ENCODE peak calls at places on chromosome 1, in ten cellular contexts. One of them, this sample, is unnamed.

GRCh38 chr1:246503341-246503740 is 3.7 kb downstream of the SMYD3 start:
- DNase-seq in substantia nigra: no peak
- DNase-seq in colonic mucosa: no peak
- DNase-seq in esophagus squamous epithelium: no peak
- DNase-seq in NCI-H69: peak
- DNase-seq in endothelial cell: no peak
- DNase-seq in lower leg skin: no peak
- DNase-seq in activated CD4-positive, alpha-beta T cell treated with anti-CD3 and anti-CD28 coated beads for 36 hours: no peak
- DNase-seq in fibroblast of lung: peak
- DNase-seq in GM23338: no peak
- DNase-seq in this sample: no peak

GRCh38 chr1:32765561-32766327 is 51.4 kb downstream of the YARS1 start:
- DNase-seq in substantia nigra: no peak
- DNase-seq in colonic mucosa: peak
- DNase-seq in esophagus squamous epithelium: no peak
- DNase-seq in NCI-H69: peak
- DNase-seq in endothelial cell: no peak
- DNase-seq in lower leg skin: no peak
- DNase-seq in activated CD4-positive, alpha-beta T cell treated with anti-CD3 and anti-CD28 coated beads for 36 hours: no peak
- DNase-seq in fibroblast of lung: no peak
- DNase-seq in GM23338: peak
- DNase-seq in this sample: no peak

GRCh38 chr1:115781343-115781742 is 12.8 kb upstream of the CASQ2 start:
- DNase-seq in substantia nigra: no peak
- DNase-seq in colonic mucosa: no peak
- DNase-seq in esophagus squamous epithelium: no peak
- DNase-seq in NCI-H69: no peak
- DNase-seq in endothelial cell: no peak
- DNase-seq in lower leg skin: no peak
- DNase-seq in activated CD4-positive, alpha-beta T cell treated with anti-CD3 and anti-CD28 coated beads for 36 hours: no peak
- DNase-seq in fibroblast of lung: peak
- DNase-seq in GM23338: no peak
- DNase-seq in this sample: no peak

GRCh38 chr1:161855260-161855659 is 89.1 kb downstream of the ATF6 start:
- DNase-seq in substantia nigra: no peak
- DNase-seq in colonic mucosa: no peak
- DNase-seq in esophagus squamous epithelium: no peak
- DNase-seq in NCI-H69: no peak
- DNase-seq in endothelial cell: no peak
- DNase-seq in lower leg skin: no peak
- DNase-seq in activated CD4-positive, alpha-beta T cell treated with anti-CD3 and anti-CD28 coated beads for 36 hours: no peak
- DNase-seq in fibroblast of lung: no peak
- DNase-seq in GM23338: no peak
- DNase-seq in this sample: no peak

GRCh38 chr1:25568834-25569598 is 25.6 kb downstream of the LDLRAP1 start:
- DNase-seq in substantia nigra: no peak
- DNase-seq in colonic mucosa: no peak
- DNase-seq in esophagus squamous epithelium: no peak
- DNase-seq in NCI-H69: peak
- DNase-seq in endothelial cell: no peak
- DNase-seq in lower leg skin: peak
- DNase-seq in activated CD4-positive, alpha-beta T cell treated with anti-CD3 and anti-CD28 coated beads for 36 hours: peak
- DNase-seq in fibroblast of lung: peak
- DNase-seq in GM23338: no peak
- DNase-seq in this sample: no peak

GRCh38 chr1:37055631-37056030 is 21.3 kb upstream of the GRIK3 start:
- DNase-seq in substantia nigra: no peak
- DNase-seq in colonic mucosa: no peak
- DNase-seq in esophagus squamous epithelium: no peak
- DNase-seq in NCI-H69: peak
- DNase-seq in endothelial cell: no peak
- DNase-seq in lower leg skin: no peak
- DNase-seq in activated CD4-positive, alpha-beta T cell treated with anti-CD3 and anti-CD28 coated beads for 36 hours: no peak
- DNase-seq in fibroblast of lung: no peak
- DNase-seq in GM23338: no peak
- DNase-seq in this sample: no peak

GRCh38 chr1:209710098-209710497 is 5.5 kb downstream of the HSD11B1 start:
- DNase-seq in substantia nigra: no peak
- DNase-seq in colonic mucosa: no peak
- DNase-seq in esophagus squamous epithelium: no peak
- DNase-seq in NCI-H69: no peak
- DNase-seq in endothelial cell: no peak
- DNase-seq in lower leg skin: no peak
- DNase-seq in activated CD4-positive, alpha-beta T cell treated with anti-CD3 and anti-CD28 coated beads for 36 hours: peak
- DNase-seq in fibroblast of lung: no peak
- DNase-seq in GM23338: no peak
- DNase-seq in this sample: no peak

GRCh38 chr1:227961651-227962050 is 13.9 kb upstream of the WNT9A start:
- DNase-seq in substantia nigra: no peak
- DNase-seq in colonic mucosa: no peak
- DNase-seq in esophagus squamous epithelium: no peak
- DNase-seq in NCI-H69: no peak
- DNase-seq in endothelial cell: no peak
- DNase-seq in lower leg skin: no peak
- DNase-seq in activated CD4-positive, alpha-beta T cell treated with anti-CD3 and anti-CD28 coated beads for 36 hours: no peak
- DNase-seq in fibroblast of lung: no peak
- DNase-seq in GM23338: no peak
- DNase-seq in this sample: peak

GRCh38 chr1:235617140-235617539 is 32.4 kb downstream of the GNG4 start:
- DNase-seq in substantia nigra: no peak
- DNase-seq in colonic mucosa: no peak
- DNase-seq in esophagus squamous epithelium: no peak
- DNase-seq in NCI-H69: no peak
- DNase-seq in endothelial cell: no peak
- DNase-seq in lower leg skin: no peak
- DNase-seq in activated CD4-positive, alpha-beta T cell treated with anti-CD3 and anti-CD28 coated beads for 36 hours: no peak
- DNase-seq in fibroblast of lung: no peak
- DNase-seq in GM23338: no peak
- DNase-seq in this sample: no peak

GRCh38 chr1:158002630-158003408 is 9.4 kb downstream of the KIRREL1 start:
- DNase-seq in substantia nigra: no peak
- DNase-seq in colonic mucosa: no peak
- DNase-seq in esophagus squamous epithelium: no peak
- DNase-seq in NCI-H69: peak
- DNase-seq in endothelial cell: no peak
- DNase-seq in lower leg skin: no peak
- DNase-seq in activated CD4-positive, alpha-beta T cell treated with anti-CD3 and anti-CD28 coated beads for 36 hours: no peak
- DNase-seq in fibroblast of lung: peak
- DNase-seq in GM23338: peak
- DNase-seq in this sample: no peak

GRCh38 chr1:230140221-230141001 is 73.4 kb downstream of the GALNT2 start:
- DNase-seq in substantia nigra: no peak
- DNase-seq in colonic mucosa: peak
- DNase-seq in esophagus squamous epithelium: no peak
- DNase-seq in NCI-H69: peak
- DNase-seq in endothelial cell: peak
- DNase-seq in lower leg skin: no peak
- DNase-seq in activated CD4-positive, alpha-beta T cell treated with anti-CD3 and anti-CD28 coated beads for 36 hours: no peak
- DNase-seq in fibroblast of lung: peak
- DNase-seq in GM23338: peak
- DNase-seq in this sample: no peak

GRCh38 chr1:231930257-231930947 is 303.8 kb downstream of the DISC1 start:
- DNase-seq in substantia nigra: no peak
- DNase-seq in colonic mucosa: no peak
- DNase-seq in esophagus squamous epithelium: no peak
- DNase-seq in NCI-H69: no peak
- DNase-seq in endothelial cell: no peak
- DNase-seq in lower leg skin: no peak
- DNase-seq in activated CD4-positive, alpha-beta T cell treated with anti-CD3 and anti-CD28 coated beads for 36 hours: no peak
- DNase-seq in fibroblast of lung: no peak
- DNase-seq in GM23338: no peak
- DNase-seq in this sample: no peak

GRCh38 chr1:232594018-232594502 is 35.9 kb downstream of the SIPA1L2 start:
- DNase-seq in substantia nigra: no peak
- DNase-seq in colonic mucosa: no peak
- DNase-seq in esophagus squamous epithelium: no peak
- DNase-seq in NCI-H69: peak
- DNase-seq in endothelial cell: no peak
- DNase-seq in lower leg skin: no peak
- DNase-seq in activated CD4-positive, alpha-beta T cell treated with anti-CD3 and anti-CD28 coated beads for 36 hours: peak
- DNase-seq in fibroblast of lung: peak
- DNase-seq in GM23338: no peak
- DNase-seq in this sample: no peak

GRCh38 chr1:40877681-40878080 is 15.5 kb upstream of the CITED4 start:
- DNase-seq in substantia nigra: no peak
- DNase-seq in colonic mucosa: peak
- DNase-seq in esophagus squamous epithelium: no peak
- DNase-seq in NCI-H69: peak
- DNase-seq in endothelial cell: no peak
- DNase-seq in lower leg skin: peak
- DNase-seq in activated CD4-positive, alpha-beta T cell treated with anti-CD3 and anti-CD28 coated beads for 36 hours: peak
- DNase-seq in fibroblast of lung: peak
- DNase-seq in GM23338: peak
- DNase-seq in this sample: peak

GRCh38 chr1:160375788-160376524 is 9.1 kb downstream of the NHLH1 start:
- DNase-seq in substantia nigra: no peak
- DNase-seq in colonic mucosa: no peak
- DNase-seq in esophagus squamous epithelium: no peak
- DNase-seq in NCI-H69: peak
- DNase-seq in endothelial cell: no peak
- DNase-seq in lower leg skin: no peak
- DNase-seq in activated CD4-positive, alpha-beta T cell treated with anti-CD3 and anti-CD28 coated beads for 36 hours: peak
- DNase-seq in fibroblast of lung: peak
- DNase-seq in GM23338: peak
- DNase-seq in this sample: no peak

GRCh38 chr1:182672487-182672836 is 11.9 kb downstream of the RGS8 start:
- DNase-seq in substantia nigra: no peak
- DNase-seq in colonic mucosa: no peak
- DNase-seq in esophagus squamous epithelium: no peak
- DNase-seq in NCI-H69: no peak
- DNase-seq in endothelial cell: no peak
- DNase-seq in lower leg skin: no peak
- DNase-seq in activated CD4-positive, alpha-beta T cell treated with anti-CD3 and anti-CD28 coated beads for 36 hours: no peak
- DNase-seq in fibroblast of lung: no peak
- DNase-seq in GM23338: no peak
- DNase-seq in this sample: no peak

GRCh38 chr1:72567511-72567910 is 285.2 kb upstream of the NEGR1 start:
- DNase-seq in substantia nigra: no peak
- DNase-seq in colonic mucosa: no peak
- DNase-seq in esophagus squamous epithelium: no peak
- DNase-seq in NCI-H69: peak
- DNase-seq in endothelial cell: no peak
- DNase-seq in lower leg skin: no peak
- DNase-seq in activated CD4-positive, alpha-beta T cell treated with anti-CD3 and anti-CD28 coated beads for 36 hours: no peak
- DNase-seq in fibroblast of lung: peak
- DNase-seq in GM23338: no peak
- DNase-seq in this sample: no peak

GRCh38 chr1:31183927-31184554 is 55.6 kb downstream of the NKAIN1 start:
- DNase-seq in substantia nigra: peak
- DNase-seq in colonic mucosa: peak
- DNase-seq in esophagus squamous epithelium: no peak
- DNase-seq in NCI-H69: peak
- DNase-seq in endothelial cell: peak
- DNase-seq in lower leg skin: no peak
- DNase-seq in activated CD4-positive, alpha-beta T cell treated with anti-CD3 and anti-CD28 coated beads for 36 hours: peak
- DNase-seq in fibroblast of lung: no peak
- DNase-seq in GM23338: peak
- DNase-seq in this sample: peak

GRCh38 chr1:6198646-6199297 is 623 bp downstream of the RPL22 start:
- DNase-seq in substantia nigra: no peak
- DNase-seq in colonic mucosa: peak
- DNase-seq in esophagus squamous epithelium: no peak
- DNase-seq in NCI-H69: no peak
- DNase-seq in endothelial cell: no peak
- DNase-seq in lower leg skin: no peak
- DNase-seq in activated CD4-positive, alpha-beta T cell treated with anti-CD3 and anti-CD28 coated beads for 36 hours: peak
- DNase-seq in fibroblast of lung: peak
- DNase-seq in GM23338: no peak
- DNase-seq in this sample: no peak

GRCh38 chr1:72062584-72062983 is 219.8 kb downstream of the NEGR1 start:
- DNase-seq in substantia nigra: no peak
- DNase-seq in colonic mucosa: no peak
- DNase-seq in esophagus squamous epithelium: no peak
- DNase-seq in NCI-H69: peak
- DNase-seq in endothelial cell: no peak
- DNase-seq in lower leg skin: no peak
- DNase-seq in activated CD4-positive, alpha-beta T cell treated with anti-CD3 and anti-CD28 coated beads for 36 hours: no peak
- DNase-seq in fibroblast of lung: peak
- DNase-seq in GM23338: no peak
- DNase-seq in this sample: no peak

GRCh38 chr1:161420763-161421455 is 53.2 kb upstream of the CFAP126 start:
- DNase-seq in substantia nigra: no peak
- DNase-seq in colonic mucosa: no peak
- DNase-seq in esophagus squamous epithelium: no peak
- DNase-seq in NCI-H69: peak
- DNase-seq in endothelial cell: peak
- DNase-seq in lower leg skin: no peak
- DNase-seq in activated CD4-positive, alpha-beta T cell treated with anti-CD3 and anti-CD28 coated beads for 36 hours: peak
- DNase-seq in fibroblast of lung: no peak
- DNase-seq in GM23338: peak
- DNase-seq in this sample: no peak

GRCh38 chr1:222038971-222039370 is 297.1 kb upstream of the DUSP10 start:
- DNase-seq in substantia nigra: no peak
- DNase-seq in colonic mucosa: no peak
- DNase-seq in esophagus squamous epithelium: no peak
- DNase-seq in NCI-H69: no peak
- DNase-seq in endothelial cell: no peak
- DNase-seq in lower leg skin: no peak
- DNase-seq in activated CD4-positive, alpha-beta T cell treated with anti-CD3 and anti-CD28 coated beads for 36 hours: no peak
- DNase-seq in fibroblast of lung: no peak
- DNase-seq in GM23338: no peak
- DNase-seq in this sample: no peak

GRCh38 chr1:95041491-95042165 is 31.1 kb downstream of the ALG14 start:
- DNase-seq in substantia nigra: no peak
- DNase-seq in colonic mucosa: peak
- DNase-seq in esophagus squamous epithelium: no peak
- DNase-seq in NCI-H69: peak
- DNase-seq in endothelial cell: peak
- DNase-seq in lower leg skin: peak
- DNase-seq in activated CD4-positive, alpha-beta T cell treated with anti-CD3 and anti-CD28 coated beads for 36 hours: peak
- DNase-seq in fibroblast of lung: peak
- DNase-seq in GM23338: no peak
- DNase-seq in this sample: peak

GRCh38 chr1:9281907-9282306 is 10.8 kb upstream of the SPSB1 start:
- DNase-seq in substantia nigra: no peak
- DNase-seq in colonic mucosa: no peak
- DNase-seq in esophagus squamous epithelium: no peak
- DNase-seq in NCI-H69: no peak
- DNase-seq in endothelial cell: no peak
- DNase-seq in lower leg skin: no peak
- DNase-seq in activated CD4-positive, alpha-beta T cell treated with anti-CD3 and anti-CD28 coated beads for 36 hours: peak
- DNase-seq in fibroblast of lung: no peak
- DNase-seq in GM23338: no peak
- DNase-seq in this sample: no peak

GRCh38 chr1:201143726-201144635 is 10.3 kb downstream of the TMEM9 start:
- DNase-seq in substantia nigra: no peak
- DNase-seq in colonic mucosa: no peak
- DNase-seq in esophagus squamous epithelium: no peak
- DNase-seq in NCI-H69: no peak
- DNase-seq in endothelial cell: no peak
- DNase-seq in lower leg skin: no peak
- DNase-seq in activated CD4-positive, alpha-beta T cell treated with anti-CD3 and anti-CD28 coated beads for 36 hours: no peak
- DNase-seq in fibroblast of lung: no peak
- DNase-seq in GM23338: no peak
- DNase-seq in this sample: no peak

GRCh38 chr1:15173863-15174614 is 20.5 kb downstream of the TMEM51 start:
- DNase-seq in substantia nigra: no peak
- DNase-seq in colonic mucosa: peak
- DNase-seq in esophagus squamous epithelium: no peak
- DNase-seq in NCI-H69: no peak
- DNase-seq in endothelial cell: no peak
- DNase-seq in lower leg skin: no peak
- DNase-seq in activated CD4-positive, alpha-beta T cell treated with anti-CD3 and anti-CD28 coated beads for 36 hours: no peak
- DNase-seq in fibroblast of lung: peak
- DNase-seq in GM23338: no peak
- DNase-seq in this sample: peak

GRCh38 chr1:67883069-67883468 is 49.8 kb upstream of the GNG12 start:
- DNase-seq in substantia nigra: no peak
- DNase-seq in colonic mucosa: no peak
- DNase-seq in esophagus squamous epithelium: no peak
- DNase-seq in NCI-H69: no peak
- DNase-seq in endothelial cell: no peak
- DNase-seq in lower leg skin: no peak
- DNase-seq in activated CD4-positive, alpha-beta T cell treated with anti-CD3 and anti-CD28 coated beads for 36 hours: no peak
- DNase-seq in fibroblast of lung: peak
- DNase-seq in GM23338: no peak
- DNase-seq in this sample: no peak

GRCh38 chr1:11668516-11668915 is 4.5 kb downstream of the FBXO6 start:
- DNase-seq in substantia nigra: no peak
- DNase-seq in colonic mucosa: no peak
- DNase-seq in esophagus squamous epithelium: no peak
- DNase-seq in NCI-H69: no peak
- DNase-seq in endothelial cell: no peak
- DNase-seq in lower leg skin: no peak
- DNase-seq in activated CD4-positive, alpha-beta T cell treated with anti-CD3 and anti-CD28 coated beads for 36 hours: no peak
- DNase-seq in fibroblast of lung: no peak
- DNase-seq in GM23338: no peak
- DNase-seq in this sample: no peak

This sample was measured in stomach.